ENCODE peak calls at places on chromosome 13, in four cellular contexts. O is CD8-positive, alpha-beta T cell; N is tibial artery; X is GM12878. Y is an unnamed sample. For H3K36me3, the result is how much of the 10 kb centered on the place peaks cover.

GRCh38 chr13:30907167-30907761 is 1.2 kb downstream of the MEDAG start:
- DNase-seq in O (no peak), N (peak), X (no peak), Y (no peak)

GRCh38 chr13:41061914-41062837 is 867 bp downstream of the WBP4 start:
- DNase-seq in O (no peak), X (no peak), N (no peak), Y (no peak)

GRCh38 chr13:45447050-45447661 is 17.6 kb upstream of the COG3 start:
- DNase-seq in O (no peak), N (no peak), X (no peak), Y (no peak)

GRCh38 chr13:50365300-50365682 is 350.0 kb downstream of the KCNRG start:
- DNase-seq in N (no peak), X (no peak), O (no peak), Y (no peak)

GRCh38 chr13:112255550-112256120 is 120.5 kb upstream of the SPACA7 start:
- DNase-seq in N (no peak), O (no peak), X (no peak), Y (no peak)

GRCh38 chr13:50990540-50991506 is 81.2 kb downstream of the RNASEH2B start:
- DNase-seq in O (no peak), N (no peak), X (no peak), Y (peak)

GRCh38 chr13:51534075-51534817 is 50.0 kb upstream of the WDFY2 start:
- DNase-seq in O (peak), N (no peak), X (no peak), Y (peak)

GRCh38 chr13:77384999-77385398 is 58.1 kb upstream of the MYCBP2 start:
- DNase-seq in O (no peak), X (no peak), N (no peak), Y (no peak)

GRCh38 chr13:93857126-93857525 is 622.4 kb downstream of the DCT start:
- DNase-seq in O (no peak), X (no peak), N (no peak), Y (no peak)

GRCh38 chr13:48709213-48709612 is 55.5 kb downstream of the CYSLTR2 start:
- DNase-seq in X (no peak), N (no peak), O (no peak), Y (no peak)

GRCh38 chr13:20847298-20847697 is 55.2 kb downstream of the XPO4 start:
- DNase-seq in X (no peak), O (no peak), N (no peak), Y (no peak)

GRCh38 chr13:48533207-48533499 is 273 bp upstream of the RCBTB2 start:
- DNase-seq in N (no peak), X (no peak), O (no peak), Y (no peak)

GRCh38 chr13:43156916-43157315 is 133.5 kb downstream of the DNAJC15 start:
- DNase-seq in X (no peak), O (no peak), N (no peak), Y (no peak)

GRCh38 chr13:21208755-21209154 is 32.3 kb downstream of the MRPL57 start:
- DNase-seq in O (no peak), X (no peak), N (no peak), Y (no peak)

GRCh38 chr13:97249797-97250495 is 27.8 kb downstream of the MBNL2 start:
- DNase-seq in O (no peak), X (no peak), N (no peak), Y (no peak)
- H3K4me3 ChIP-seq in O (no peak), X (no peak), N (peak), Y (peak)

GRCh38 chr13:19836472-19836871 is 27.0 kb downstream of the ZMYM5 start:
- DNase-seq in X (no peak), O (no peak), N (no peak), Y (no peak)
- H3K36me3 ChIP-seq in X (under half), O (under half), N (under half), Y (half or more)

GRCh38 chr13:110388141-110388943 is 81.3 kb downstream of the COL4A2 start:
- DNase-seq in X (no peak), N (peak), O (no peak), Y (no peak)

GRCh38 chr13:110392510-110393233 is 85.6 kb downstream of the COL4A2 start:
- DNase-seq in O (no peak), N (no peak), X (no peak), Y (no peak)

GRCh38 chr13:110391273-110391672 is 84.2 kb downstream of the COL4A2 start:
- DNase-seq in O (no peak), X (no peak), N (no peak), Y (no peak)

GRCh38 chr13:110387451-110388140 is 80.5 kb downstream of the COL4A2 start:
- DNase-seq in O (no peak), X (no peak), N (peak), Y (peak)

GRCh38 chr13:110390572-110390971 is 83.5 kb downstream of the COL4A2 start:
- DNase-seq in N (no peak), X (no peak), O (no peak), Y (no peak)
- H3K27ac ChIP-seq in N (peak), X (no peak), O (no peak), Y (peak)

DNA sequence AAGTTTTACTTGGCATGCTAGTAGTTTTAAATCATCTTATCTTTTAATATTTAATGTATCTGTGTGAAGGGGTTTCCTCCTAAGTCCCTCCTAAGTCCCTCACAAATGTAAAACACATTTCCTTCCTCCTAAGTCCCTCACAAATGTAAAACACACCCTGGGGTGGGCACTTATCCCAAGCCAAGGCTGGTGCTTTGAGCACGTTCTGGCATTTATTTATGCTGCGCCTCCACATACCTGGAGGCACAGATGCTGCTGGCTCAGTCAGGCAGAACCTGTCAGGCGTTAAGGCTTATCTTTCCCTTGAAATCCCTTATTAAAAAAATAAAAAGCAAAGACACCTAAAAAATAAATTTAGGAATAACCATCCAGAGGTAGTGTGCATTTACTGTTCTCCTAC is 140.6 kb downstream of the MIPEP start:
- DNase-seq in N (no peak), O (no peak), X (no peak), Y (no peak)
- H3K4me3 ChIP-seq in N (no peak), O (no peak), X (no peak), Y (no peak)

GRCh38 chr13:89852570-89852969 is 1494.9 kb upstream of the MIR17HG start:
- DNase-seq in O (no peak), X (no peak), N (no peak), Y (no peak)
- H3K36me3 ChIP-seq in O (under half), X (under half), N (under half), Y (under half)

Y was measured in left ventricle myocardium inferior.